ENCODE peak calls at places on chromosome 13, in seven cellular contexts. Z is adrenal gland, X is uterus, O is AG09309, T is AG04450, D is OCI-LY7, Y is RWPE1. S is an unnamed sample.

GRCh38 chr13:35014606-35015005 is 72.5 kb downstream of the NBEA start:
- DNase-seq in D (no peak), Z (no peak), T (no peak), X (no peak), O (no peak), Y (no peak), S (no peak)

GRCh38 chr13:49248433-49249002 is 793 bp downstream of the CDADC1 start:
- DNase-seq in D (peak; percentile 30), X (no peak), Y (peak; percentile 19), T (no peak), Z (peak; percentile 32), O (no peak), S (peak; percentile 37)

GRCh38 chr13:51849145-51850101 is 4.4 kb upstream of the TMEM272 start:
- DNase-seq in Y (no peak), Z (no peak), O (no peak), D (peak; percentile 62), X (no peak), T (no peak), S (peak; percentile 10)

GRCh38 chr13:90793261-90793785 is 554.2 kb upstream of the MIR17HG start:
- DNase-seq in D (no peak), X (no peak), T (no peak), Z (no peak), O (no peak), Y (no peak), S (peak; percentile 26)

GRCh38 chr13:57582032-57582431 is 49.5 kb upstream of the PCDH17 start:
- DNase-seq in Z (no peak), O (no peak), T (no peak), D (no peak), Y (no peak), X (no peak), S (no peak)

GRCh38 chr13:84605927-84606326 is 723.7 kb upstream of the SLITRK1 start:
- DNase-seq in O (no peak), T (no peak), Z (no peak), D (no peak), Y (no peak), X (no peak), S (no peak)

GRCh38 chr13:101779147-101779546 is 326.7 kb downstream of the ITGBL1 start:
- DNase-seq in Z (no peak), X (no peak), O (no peak), Y (no peak), T (no peak), D (no peak), S (no peak)

GRCh38 chr13:86945596-86945995 is 725.6 kb upstream of the SLITRK5 start:
- DNase-seq in D (no peak), X (no peak), O (no peak), Z (no peak), Y (no peak), T (no peak), S (no peak)

GRCh38 chr13:70249332-70250064 is 141.2 kb upstream of the KLHL1 start:
- DNase-seq in D (no peak), T (no peak), Y (peak; percentile 33), O (no peak), X (no peak), Z (no peak), S (peak; percentile 39)

GRCh38 chr13:48160879-48161278 is 66.0 kb upstream of the MED4 start:
- DNase-seq in Y (peak; percentile 35), X (no peak), Z (no peak), T (no peak), D (no peak), O (peak; percentile 8), S (peak; percentile 72)

GRCh38 chr13:30898721-30899188 is 7.3 kb upstream of the MEDAG start:
- DNase-seq in D (no peak), O (peak; percentile 91), Y (peak; percentile 15), T (peak; percentile 89), X (no peak), Z (peak; percentile 15), S (peak; percentile 97)

GRCh38 chr13:41458187-41458938 is 1.0 kb downstream of the RGCC start:
- DNase-seq in O (no peak), Z (no peak), X (peak; percentile 29), D (peak; percentile 67), T (no peak), Y (no peak), S (no peak)

GRCh38 chr13:40118337-40118736 is 462.9 kb downstream of the COG6 start:
- DNase-seq in D (no peak), X (no peak), Y (no peak), T (no peak), Z (no peak), O (no peak), S (no peak)

GRCh38 chr13:25232937-25233515 is 54.3 kb downstream of the MTMR6 start:
- DNase-seq in Z (no peak), T (no peak), D (peak; percentile 60), Y (peak; percentile 30), O (peak; percentile 2), X (no peak), S (peak; percentile 56)

DNA sequence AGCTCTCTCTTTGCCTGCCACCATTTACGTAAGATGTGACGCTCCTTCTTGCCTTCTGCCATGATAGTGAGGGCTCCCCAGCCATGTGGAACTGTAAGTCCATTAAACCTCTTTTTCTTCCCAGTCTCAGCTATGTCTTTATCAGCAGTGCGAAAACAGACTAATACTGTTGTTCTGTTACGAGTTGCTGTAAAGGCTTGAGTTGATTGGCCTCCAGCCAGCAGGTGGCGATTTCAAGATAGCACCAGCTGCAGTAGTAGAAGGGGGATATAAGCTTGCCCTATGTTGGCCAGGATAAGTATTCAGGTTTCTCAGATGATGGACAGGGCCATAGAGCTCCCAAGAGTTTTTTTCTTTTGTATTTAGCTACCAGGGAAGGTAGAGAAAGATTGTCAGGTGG is 385.5 kb downstream of the MZT1 start:
- DNase-seq in T (no peak), D (no peak), Y (no peak), X (no peak), O (no peak), Z (no peak), S (no peak)
- TF ChIP-seq CTCF in T (no peak), D (peak; percentile 21), Y (no peak), X (no peak), O (no peak), Z (no peak), S (no peak)

GRCh38 chr13:45321230-45321629 is 19.8 kb downstream of the TPT1 start:
- DNase-seq in O (no peak), D (no peak), T (no peak), X (no peak), Y (no peak), Z (no peak), S (no peak)

GRCh38 chr13:45328661-45329105 is 12.3 kb downstream of the TPT1 start:
- DNase-seq in Y (no peak), D (no peak), X (no peak), T (no peak), O (peak; percentile 91), Z (no peak), S (peak; percentile 91)

GRCh38 chr13:45331123-45331619 is 9.8 kb downstream of the TPT1 start:
- DNase-seq in T (no peak), Z (no peak), D (no peak), O (no peak), Y (no peak), X (no peak), S (no peak)

GRCh38 chr13:45327253-45327954 is 13.6 kb downstream of the TPT1 start:
- DNase-seq in Y (no peak), X (no peak), Z (no peak), D (peak; percentile 11), T (no peak), O (no peak), S (no peak)

DNA sequence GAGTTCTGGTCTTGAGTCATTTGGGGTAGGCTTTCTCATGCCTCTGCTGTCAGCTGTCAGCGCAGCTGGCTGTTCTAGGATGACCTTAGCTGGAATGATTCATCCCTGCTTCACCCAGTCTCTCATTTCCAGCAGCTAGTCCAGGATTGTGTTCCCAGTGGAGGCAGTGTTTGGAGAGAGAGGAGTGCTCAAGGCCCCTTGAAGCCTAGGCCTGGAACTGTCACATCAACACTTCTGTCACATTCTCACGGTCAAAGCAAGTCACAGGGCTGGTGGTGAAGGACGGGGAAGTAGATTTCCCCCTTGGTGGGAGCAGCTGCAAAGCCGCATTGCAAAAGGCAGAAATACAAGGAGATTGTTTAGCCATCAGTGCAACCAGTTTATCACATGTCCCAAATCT is 15.2 kb downstream of the TPT1 start:
- DNase-seq in Y (peak; percentile 67), O (peak; percentile 71), X (no peak), Z (peak; percentile 87), D (no peak), T (peak; percentile 79), S (peak; percentile 94)
- TF ChIP-seq CTCF in Y (no peak), O (no peak), X (no peak), Z (no peak), D (no peak), T (no peak), S (no peak)

DNA sequence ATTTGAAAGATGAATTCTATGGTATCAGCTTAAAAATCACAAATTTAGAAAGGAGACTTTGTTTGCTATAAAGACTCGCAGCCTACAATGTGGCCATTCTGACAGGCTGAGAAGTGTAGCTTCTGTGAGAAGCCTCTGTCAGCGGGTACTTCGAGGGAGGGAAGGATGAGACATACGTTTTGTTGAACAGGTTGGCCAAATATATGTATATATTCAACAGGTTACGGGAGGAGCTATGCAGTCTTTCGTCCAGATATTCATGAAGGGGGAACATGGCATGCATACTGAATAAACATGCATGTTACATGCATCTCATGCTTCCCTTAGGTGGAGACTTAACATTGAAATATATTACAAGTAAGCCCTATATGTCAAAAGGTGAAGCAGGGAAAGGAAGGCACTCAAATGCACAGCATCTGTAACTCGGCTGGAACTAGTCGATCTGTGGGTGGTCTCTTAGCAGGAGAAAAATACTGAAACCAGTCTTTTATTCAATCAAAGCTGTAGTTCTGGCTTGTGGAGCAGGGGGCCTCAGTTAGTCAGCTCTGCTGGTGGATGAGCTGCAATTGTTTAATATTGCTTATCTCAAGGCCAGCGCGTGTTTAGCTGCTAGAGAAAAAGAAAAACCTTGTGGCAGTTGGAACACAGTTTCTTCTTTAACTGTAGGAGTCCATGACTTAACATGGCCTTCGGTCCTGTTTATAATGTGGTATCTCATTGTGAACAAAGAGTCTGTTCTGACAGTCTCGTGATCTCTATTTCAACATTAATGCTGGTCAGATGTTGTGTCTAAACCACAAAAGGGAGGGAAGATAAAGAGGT is 94.3 kb downstream of the FAM216B start:
- DNase-seq in D (no peak), Y (no peak), X (no peak), Z (peak; percentile 56), O (no peak), T (no peak), S (peak; percentile 64)
- TF ChIP-seq CTCF in D (peak; percentile 20), Y (no peak), X (no peak), Z (peak; percentile 44), O (no peak), T (peak; percentile 58), S (peak; percentile 38)

DNA sequence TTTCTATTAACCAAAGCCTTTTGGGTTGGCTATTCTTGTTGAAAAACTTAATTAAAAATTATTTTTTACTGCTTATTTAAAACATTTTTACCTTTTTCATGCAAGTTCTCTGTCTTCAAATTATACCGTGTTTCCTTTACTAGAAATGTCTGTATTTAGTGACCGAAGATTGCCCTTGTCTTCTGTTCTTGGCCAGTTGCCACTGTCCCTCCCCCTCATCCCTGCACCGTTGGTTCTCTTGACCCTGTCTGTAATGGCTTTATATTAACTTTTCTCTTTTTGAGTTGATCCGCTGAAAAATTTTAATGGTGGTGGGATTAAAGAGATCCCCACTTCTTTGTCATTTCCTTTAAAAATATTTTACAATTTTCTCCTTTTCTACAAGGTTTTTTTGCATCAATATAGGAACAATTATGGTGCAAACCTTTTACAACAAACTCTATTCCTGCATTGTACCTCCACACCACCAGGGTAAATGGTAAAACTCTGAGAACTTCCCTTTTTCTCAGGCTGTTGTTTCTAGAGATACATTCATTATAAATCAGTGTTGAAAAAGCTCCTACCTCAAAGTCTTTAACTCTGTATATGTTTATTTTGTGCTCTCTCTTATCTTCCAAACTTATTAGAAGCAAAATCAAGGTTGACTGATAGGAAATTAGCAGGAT is 12.9 kb upstream of the RNF113B start:
- DNase-seq in X (no peak), Z (peak; percentile 59), Y (no peak), T (no peak), O (no peak), D (no peak), S (no peak)
- TF ChIP-seq CTCF in X (no peak), Z (no peak), Y (no peak), T (no peak), O (no peak), D (no peak), S (peak; percentile 9)